ENCODE peak calls at places on chromosome 15, in six cellular contexts. V is tibial artery; T is A673; H is transverse colon; L is CD8-positive, alpha-beta T cell; A is HepG2. Q is an unnamed sample. For H3K36me3, the result is how much of the 10 kb centered on the place peaks cover.

GRCh38 chr15:88653200-88654064 is 14.6 kb downstream of the ISG20 start:
- DNase-seq in L (no peak), V (peak), H (no peak), A (no peak), T (no peak), Q (no peak)

GRCh38 chr15:36798366-36798765 is 218.9 kb downstream of the CDIN1 start:
- DNase-seq in L (no peak), H (no peak), A (no peak), T (no peak), V (no peak), Q (peak)

GRCh38 chr15:60611592-60612346 is 132.8 kb upstream of the ICE2 start:
- DNase-seq in A (no peak), V (no peak), T (no peak), L (no peak), H (no peak), Q (no peak)

GRCh38 chr15:22948056-22948455 is 32.1 kb downstream of the CYFIP1 start:
- DNase-seq in T (peak), A (no peak), V (no peak), H (no peak), L (no peak), Q (no peak)

GRCh38 chr15:27092404-27092803 is 121.4 kb downstream of the GABRG3 start:
- DNase-seq in A (no peak), H (no peak), L (no peak), T (no peak), V (no peak), Q (no peak)

GRCh38 chr15:74461847-74462511 is 1.0 kb upstream of the UBL7 start:
- DNase-seq in H (no peak), T (peak), V (peak), A (no peak), L (no peak), Q (no peak)

GRCh38 chr15:34133511-34133910 is 31.6 kb downstream of the PGBD4 start:
- DNase-seq in L (no peak), V (no peak), A (peak), T (no peak), H (no peak), Q (no peak)

GRCh38 chr15:48500595-48500994 is 144.9 kb downstream of the FBN1 start:
- DNase-seq in L (no peak), T (no peak), H (no peak), A (no peak), V (no peak), Q (no peak)

GRCh38 chr15:52788099-52788986 is 1.8 kb downstream of the ONECUT1 start:
- DNase-seq in L (no peak), A (no peak), V (no peak), T (no peak), H (no peak), Q (no peak)

GRCh38 chr15:72058590-72058989 is 59.4 kb downstream of the MYO9A start:
- DNase-seq in H (no peak), L (no peak), A (no peak), V (no peak), T (no peak), Q (no peak)

GRCh38 chr15:95843241-95843851 is 487.2 kb upstream of the NR2F2 start:
- DNase-seq in V (no peak), L (no peak), A (no peak), H (no peak), T (peak), Q (peak)

GRCh38 chr15:40454904-40455391 is 14.2 kb downstream of the BAHD1 start:
- DNase-seq in V (no peak), A (no peak), H (no peak), L (no peak), T (no peak), Q (peak)

GRCh38 chr15:83928878-83929418 is 275.0 kb downstream of the ADAMTSL3 start:
- DNase-seq in T (no peak), V (no peak), A (peak), H (no peak), L (no peak), Q (no peak)

GRCh38 chr15:79310612-79310984 is 314 bp upstream of the TMED3 start:
- DNase-seq in V (no peak), A (peak), T (peak), L (no peak), H (no peak), Q (peak)

GRCh38 chr15:58932791-58933310 is 628 bp downstream of the SLTM start:
- DNase-seq in L (no peak), A (no peak), V (no peak), T (peak), H (no peak), Q (no peak)

GRCh38 chr15:90376789-90377188 is 11.3 kb upstream of the IQGAP1 start:
- DNase-seq in H (peak), V (no peak), L (peak), T (no peak), A (no peak), Q (no peak)

GRCh38 chr15:90099072-90099867 is 3.0 kb downstream of the IDH2 start:
- DNase-seq in A (no peak), V (no peak), H (peak), L (peak), T (no peak), Q (no peak)

GRCh38 chr15:88701561-88702095 is 62.8 kb downstream of the ISG20 start:
- DNase-seq in H (peak), T (no peak), A (peak), V (peak), L (peak), Q (no peak)

GRCh38 chr15:58275785-58276184 is 137.6 kb downstream of the AQP9 start:
- DNase-seq in V (no peak), H (no peak), L (no peak), A (no peak), T (no peak), Q (no peak)

GRCh38 chr15:88704791-88705768 is 66.3 kb downstream of the ISG20 start:
- DNase-seq in L (no peak), A (no peak), H (peak), V (peak), T (peak), Q (no peak)

GRCh38 chr15:42093966-42094365 is 396 bp downstream of the PLA2G4D start:
- DNase-seq in H (no peak), L (no peak), A (no peak), T (no peak), V (no peak), Q (no peak)

GRCh38 chr15:58549013-58549779 is 117.4 kb downstream of the LIPC start:
- DNase-seq in A (no peak), V (no peak), H (no peak), L (no peak), T (no peak), Q (no peak)

GRCh38 chr15:80183886-80184285 is 31.1 kb downstream of the FAH start:
- DNase-seq in A (no peak), H (no peak), V (no peak), L (no peak), T (no peak), Q (no peak)

GRCh38 chr15:55740981-55741591 is 1.9 kb downstream of the PRTG start:
- DNase-seq in V (no peak), A (no peak), H (no peak), L (no peak), T (peak), Q (no peak)

GRCh38 chr15:68372291-68372811 is 59.6 kb downstream of the ITGA11 start:
- DNase-seq in V (peak), L (no peak), H (no peak), A (peak), T (no peak), Q (peak)

GRCh38 chr15:94840794-94841587 is 609.6 kb downstream of the MCTP2 start:
- DNase-seq in H (peak), T (peak), A (no peak), V (peak), L (no peak), Q (peak)

GRCh38 chr15:57436961-57437360 is 60.7 kb downstream of the CGNL1 start:
- DNase-seq in L (no peak), A (no peak), H (no peak), V (no peak), T (no peak), Q (no peak)

GRCh38 chr15:40928351-40928974 is 677 bp upstream of the DLL4 start:
- DNase-seq in H (peak), T (no peak), V (no peak), L (no peak), A (no peak), Q (no peak)

GRCh38 chr15:74978503-74978902 is 16.9 kb upstream of the SCAMP5 start:
- DNase-seq in L (peak), T (no peak), H (no peak), V (no peak), A (no peak), Q (peak)

GRCh38 chr15:33559207-33559890 is 248.6 kb downstream of the RYR3 start:
- DNase-seq in H (no peak), A (no peak), T (no peak), V (no peak), L (no peak), Q (no peak)

GRCh38 chr15:33737687-33738606 is 230.3 kb upstream of the CHRM5 start:
- DNase-seq in H (peak), L (no peak), T (peak), A (peak), V (no peak), Q (peak)

DNA sequence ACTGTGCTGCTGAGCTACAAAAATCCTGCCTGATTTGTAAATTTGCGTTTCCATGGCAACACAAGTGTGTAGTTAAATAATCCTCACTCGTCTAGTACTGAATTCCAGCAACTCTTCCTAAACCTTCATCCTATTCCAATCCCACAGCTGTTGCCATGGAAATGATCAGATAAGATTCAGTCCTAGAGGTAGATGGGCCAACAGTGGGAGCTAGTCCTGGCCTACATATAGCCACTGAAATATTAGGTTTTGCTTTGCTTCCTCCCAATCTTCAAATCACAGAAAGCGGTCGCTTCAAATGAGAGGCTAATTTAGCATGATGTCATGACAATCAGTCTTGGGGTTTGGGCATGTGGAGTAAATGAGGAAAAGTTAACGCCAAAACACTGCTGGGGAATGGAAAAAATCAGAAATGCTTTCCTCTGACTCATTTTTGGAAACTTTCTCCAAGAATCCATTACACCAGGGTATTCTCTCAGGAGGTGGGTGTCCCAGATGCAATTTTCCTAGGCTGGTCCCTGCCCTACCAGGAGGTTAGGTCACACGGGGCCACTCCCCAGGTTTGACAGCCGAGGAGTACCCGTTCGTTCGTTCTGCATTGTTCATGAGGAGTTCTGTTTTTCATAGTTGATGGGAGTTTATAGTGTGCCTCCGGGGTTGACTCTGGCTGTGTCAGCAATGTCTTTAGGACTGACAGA is 159.2 kb upstream of the SLCO3A1 start:
- DNase-seq in V (peak), L (no peak), A (no peak), H (peak), T (peak), Q (no peak)
- H3K27ac ChIP-seq in V (peak), L (no peak), A (no peak), H (peak), T (no peak), Q (no peak)

GRCh38 chr15:69762373-69763148 is 309.9 kb downstream of the RPLP1 start:
- DNase-seq in A (peak), V (no peak), T (peak), L (no peak), H (no peak), Q (no peak)
- TF ChIP-seq CTCF in A (peak), V (no peak), T (peak), L (no peak), H (no peak), Q (peak)

DNA sequence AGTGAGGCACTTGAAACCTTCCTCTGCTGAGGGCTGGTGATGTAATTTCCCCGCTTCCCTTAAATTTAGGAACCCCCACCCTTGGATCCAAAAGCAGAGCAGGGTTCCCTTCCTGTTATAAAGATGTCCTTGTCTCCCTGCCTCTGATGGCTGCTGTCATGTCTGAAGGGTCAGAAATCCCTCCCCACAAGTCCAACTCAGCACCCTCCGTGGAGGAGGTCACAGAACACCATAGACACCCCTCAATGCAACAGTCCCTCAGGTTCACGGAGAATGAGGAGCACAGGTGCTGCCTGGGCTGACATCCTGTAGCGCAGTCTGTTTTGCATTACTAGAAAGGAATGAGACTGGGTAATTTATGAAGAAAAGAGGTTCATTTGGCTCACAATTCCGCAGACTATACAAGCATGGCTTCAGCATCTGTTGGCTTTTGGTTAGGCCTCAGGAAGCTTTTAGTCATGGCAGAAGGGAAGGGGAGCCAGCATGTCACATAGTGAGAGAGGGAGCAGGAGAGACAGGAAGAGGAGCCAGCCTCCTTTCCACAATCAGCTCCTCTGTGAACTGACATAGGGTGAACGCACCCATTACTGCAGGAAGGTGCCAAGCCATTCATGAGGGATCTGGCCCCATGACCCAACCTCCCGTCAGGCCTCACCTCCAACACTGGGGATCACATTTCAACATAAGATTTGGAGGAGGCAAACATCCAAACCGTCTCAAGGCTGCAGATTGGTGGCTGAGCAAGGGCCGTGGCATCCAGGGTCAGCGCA is 106.1 kb downstream of the LRRK1 start:
- DNase-seq in H (peak), A (no peak), L (no peak), T (no peak), V (peak), Q (no peak)
- H3K36me3 ChIP-seq in H (under half), A (under half), L (under half), T (under half), V (half or more), Q (under half)

GRCh38 chr15:43779016-43779415 is 2.2 kb upstream of the ELL3 start:
- DNase-seq in H (no peak), V (no peak), L (no peak), T (no peak), A (no peak), Q (no peak)
- H3K27ac ChIP-seq in H (no peak), V (no peak), L (no peak), T (no peak), A (no peak), Q (no peak)

GRCh38 chr15:45521596-45522167 is 873 bp downstream of the SLC30A4 start:
- DNase-seq in L (no peak), T (no peak), V (no peak), A (peak), H (peak), Q (no peak)

GRCh38 chr15:45522931-45523331 is 376 bp upstream of the SLC30A4 start:
- DNase-seq in L (no peak), H (no peak), T (peak), A (no peak), V (no peak), Q (peak)

DNA sequence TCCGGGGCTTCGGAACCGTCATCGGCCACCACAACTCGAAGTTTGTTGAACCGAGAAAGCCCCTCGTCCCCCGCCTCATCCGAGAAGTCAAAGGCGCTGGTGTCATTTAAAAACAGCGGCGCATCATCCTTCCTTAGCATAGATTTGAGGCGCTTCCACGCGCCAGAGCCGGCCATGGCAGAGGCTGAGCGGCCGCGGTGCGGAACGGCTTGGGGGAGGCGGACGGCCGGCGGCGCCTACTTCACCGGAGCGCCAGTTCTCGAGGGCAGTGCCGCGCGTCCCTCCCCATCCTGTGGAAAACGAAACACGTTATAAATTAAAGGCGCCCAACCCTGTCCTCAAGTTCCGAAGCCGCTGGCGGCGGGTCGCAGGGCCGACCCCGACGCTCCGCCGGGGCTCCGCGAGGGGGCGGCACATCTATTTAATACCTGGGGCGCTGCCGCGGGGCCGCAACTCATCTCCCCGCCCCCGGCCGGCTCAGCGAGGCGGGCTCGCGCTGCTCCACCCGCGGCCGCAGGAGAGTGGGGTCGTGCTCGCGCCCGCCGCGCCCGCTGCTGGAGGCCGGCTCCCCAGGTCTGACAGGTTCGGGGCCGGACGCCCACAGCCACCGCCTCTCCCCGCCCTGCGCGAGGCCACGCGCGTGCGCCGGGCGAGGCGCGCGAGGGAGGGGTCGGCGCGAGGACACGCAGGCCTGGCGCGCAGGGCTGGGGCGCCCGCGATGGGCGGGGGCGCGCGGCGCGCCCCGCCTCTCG is at the start of gene SLC30A4:
- DNase-seq in V (peak), A (no peak), L (peak), T (peak), H (peak), Q (peak)
- TF ChIP-seq CTCF in V (peak), A (peak), L (peak), T (peak), H (no peak), Q (peak)

GRCh38 chr15:65484876-65485275 is 32.6 kb downstream of the DPP8 start:
- DNase-seq in A (no peak), T (no peak), L (no peak), H (no peak), V (no peak), Q (no peak)
- H3K36me3 ChIP-seq in A (half or more), T (under half), L (under half), H (half or more), V (half or more), Q (under half)

GRCh38 chr15:99606646-99607045 is 40.9 kb downstream of the MEF2A start:
- DNase-seq in A (no peak), H (no peak), L (no peak), V (no peak), T (no peak), Q (no peak)

GRCh38 chr15:99605490-99605931 is 39.7 kb downstream of the MEF2A start:
- DNase-seq in T (no peak), A (no peak), H (no peak), V (no peak), L (no peak), Q (no peak)

GRCh38 chr15:99604865-99605264 is 39.1 kb downstream of the MEF2A start:
- DNase-seq in A (no peak), L (no peak), H (no peak), V (no peak), T (no peak), Q (no peak)

GRCh38 chr15:99603828-99604227 is 38.0 kb downstream of the MEF2A start:
- DNase-seq in H (no peak), A (no peak), L (no peak), V (no peak), T (no peak), Q (no peak)

DNA sequence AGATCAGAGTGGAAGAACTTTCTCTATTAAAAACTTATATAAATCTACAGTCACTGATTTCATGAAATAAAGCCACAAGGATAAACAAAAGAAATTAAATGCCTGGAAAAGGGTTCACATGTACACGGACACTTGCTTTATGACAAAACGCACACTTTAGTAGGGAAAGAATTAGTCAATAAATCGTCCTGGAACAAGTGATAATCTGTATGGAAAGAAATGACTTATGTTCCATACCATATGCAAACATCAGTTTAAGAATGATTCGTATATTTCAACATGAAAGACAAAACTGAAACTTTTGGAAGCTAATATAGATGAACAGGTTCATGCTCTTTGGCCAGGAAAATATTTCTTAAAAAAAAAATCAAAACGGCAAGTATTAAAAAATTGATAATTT is 40.2 kb downstream of the MEF2A start:
- DNase-seq in H (no peak), L (no peak), T (no peak), V (no peak), A (no peak), Q (no peak)
- H3K27ac ChIP-seq in H (no peak), L (no peak), T (no peak), V (no peak), A (no peak), Q (no peak)